ENCODE peak calls at places on chromosome 12, in nine cellular contexts. One of them, this sample, is unnamed.

GRCh38 chr12:114440450-114441383 is 34.8 kb upstream of the TBX5 start:
- DNase-seq in stimulated activated CD4-positive, alpha-beta T cell treated with anti-CD3 and anti-CD28 coated beads, TNF-alpha, amount 100 ng/mL, for 24 hours: no peak
- DNase-seq in fibroblast of the aortic adventitia: no peak
- DNase-seq in activated T-helper 1 cell treated with anti-CD3 and anti-CD28 coated beads, Interleukin-2, amount 50 U/mL, for 16 hours: no peak
- DNase-seq in activated CD4-positive, alpha-beta T cell treated with anti-CD3 and anti-CD28 coated beads, Interleukin-2, amount 50 U/mL, for 1 hour: no peak
- DNase-seq in stimulated activated CD8-positive, alpha-beta memory T cell treated with anti-CD3 and anti-CD28 coated beads, Interleukin-7, amount 100 ng/mL, for 1 hour: no peak
- DNase-seq in cardiac muscle cell: peak; percentile 42
- DNase-seq in Caki2: no peak
- DNase-seq in T-helper 2 cell: no peak
- DNase-seq in this sample: no peak

GRCh38 chr12:44227601-44228000 is 391.7 kb downstream of the TMEM117 start:
- DNase-seq in stimulated activated CD8-positive, alpha-beta memory T cell treated with anti-CD3 and anti-CD28 coated beads, Interleukin-7, amount 100 ng/mL, for 1 hour: no peak
- DNase-seq in activated CD4-positive, alpha-beta T cell treated with anti-CD3 and anti-CD28 coated beads, Interleukin-2, amount 50 U/mL, for 1 hour: no peak
- DNase-seq in fibroblast of the aortic adventitia: no peak
- DNase-seq in activated T-helper 1 cell treated with anti-CD3 and anti-CD28 coated beads, Interleukin-2, amount 50 U/mL, for 16 hours: no peak
- DNase-seq in cardiac muscle cell: no peak
- DNase-seq in stimulated activated CD4-positive, alpha-beta T cell treated with anti-CD3 and anti-CD28 coated beads, TNF-alpha, amount 100 ng/mL, for 24 hours: no peak
- DNase-seq in Caki2: no peak
- DNase-seq in T-helper 2 cell: no peak
- DNase-seq in this sample: no peak

GRCh38 chr12:104669057-104669770 is 212.5 kb downstream of the CHST11 start:
- DNase-seq in Caki2: no peak
- DNase-seq in stimulated activated CD8-positive, alpha-beta memory T cell treated with anti-CD3 and anti-CD28 coated beads, Interleukin-7, amount 100 ng/mL, for 1 hour: no peak
- DNase-seq in fibroblast of the aortic adventitia: no peak
- DNase-seq in stimulated activated CD4-positive, alpha-beta T cell treated with anti-CD3 and anti-CD28 coated beads, TNF-alpha, amount 100 ng/mL, for 24 hours: no peak
- DNase-seq in T-helper 2 cell: no peak
- DNase-seq in activated CD4-positive, alpha-beta T cell treated with anti-CD3 and anti-CD28 coated beads, Interleukin-2, amount 50 U/mL, for 1 hour: no peak
- DNase-seq in cardiac muscle cell: peak; percentile 62
- DNase-seq in activated T-helper 1 cell treated with anti-CD3 and anti-CD28 coated beads, Interleukin-2, amount 50 U/mL, for 16 hours: no peak
- DNase-seq in this sample: no peak

GRCh38 chr12:52191841-52192791 is at the start of gene KRT80:
- DNase-seq in activated T-helper 1 cell treated with anti-CD3 and anti-CD28 coated beads, Interleukin-2, amount 50 U/mL, for 16 hours: no peak
- DNase-seq in activated CD4-positive, alpha-beta T cell treated with anti-CD3 and anti-CD28 coated beads, Interleukin-2, amount 50 U/mL, for 1 hour: peak; percentile 10
- DNase-seq in stimulated activated CD8-positive, alpha-beta memory T cell treated with anti-CD3 and anti-CD28 coated beads, Interleukin-7, amount 100 ng/mL, for 1 hour: no peak
- DNase-seq in Caki2: peak; percentile 98
- DNase-seq in T-helper 2 cell: no peak
- DNase-seq in cardiac muscle cell: no peak
- DNase-seq in stimulated activated CD4-positive, alpha-beta T cell treated with anti-CD3 and anti-CD28 coated beads, TNF-alpha, amount 100 ng/mL, for 24 hours: peak; percentile 19
- DNase-seq in fibroblast of the aortic adventitia: peak; percentile 99
- DNase-seq in this sample: no peak

GRCh38 chr12:60394680-60395079 is 798.9 kb downstream of the SLC16A7 start:
- DNase-seq in stimulated activated CD8-positive, alpha-beta memory T cell treated with anti-CD3 and anti-CD28 coated beads, Interleukin-7, amount 100 ng/mL, for 1 hour: no peak
- DNase-seq in Caki2: no peak
- DNase-seq in activated CD4-positive, alpha-beta T cell treated with anti-CD3 and anti-CD28 coated beads, Interleukin-2, amount 50 U/mL, for 1 hour: no peak
- DNase-seq in stimulated activated CD4-positive, alpha-beta T cell treated with anti-CD3 and anti-CD28 coated beads, TNF-alpha, amount 100 ng/mL, for 24 hours: no peak
- DNase-seq in T-helper 2 cell: no peak
- DNase-seq in cardiac muscle cell: no peak
- DNase-seq in fibroblast of the aortic adventitia: peak; percentile 51
- DNase-seq in activated T-helper 1 cell treated with anti-CD3 and anti-CD28 coated beads, Interleukin-2, amount 50 U/mL, for 16 hours: no peak
- DNase-seq in this sample: no peak

GRCh38 chr12:93407283-93407962 is 29.7 kb downstream of the NUDT4 start:
- DNase-seq in stimulated activated CD8-positive, alpha-beta memory T cell treated with anti-CD3 and anti-CD28 coated beads, Interleukin-7, amount 100 ng/mL, for 1 hour: no peak
- DNase-seq in fibroblast of the aortic adventitia: no peak
- DNase-seq in activated CD4-positive, alpha-beta T cell treated with anti-CD3 and anti-CD28 coated beads, Interleukin-2, amount 50 U/mL, for 1 hour: no peak
- DNase-seq in cardiac muscle cell: no peak
- DNase-seq in stimulated activated CD4-positive, alpha-beta T cell treated with anti-CD3 and anti-CD28 coated beads, TNF-alpha, amount 100 ng/mL, for 24 hours: no peak
- DNase-seq in Caki2: no peak
- DNase-seq in activated T-helper 1 cell treated with anti-CD3 and anti-CD28 coated beads, Interleukin-2, amount 50 U/mL, for 16 hours: no peak
- DNase-seq in T-helper 2 cell: no peak
- DNase-seq in this sample: no peak

GRCh38 chr12:26158078-26158764 is 33.4 kb upstream of the BHLHE41 start:
- DNase-seq in activated T-helper 1 cell treated with anti-CD3 and anti-CD28 coated beads, Interleukin-2, amount 50 U/mL, for 16 hours: no peak
- DNase-seq in stimulated activated CD4-positive, alpha-beta T cell treated with anti-CD3 and anti-CD28 coated beads, TNF-alpha, amount 100 ng/mL, for 24 hours: no peak
- DNase-seq in cardiac muscle cell: no peak
- DNase-seq in activated CD4-positive, alpha-beta T cell treated with anti-CD3 and anti-CD28 coated beads, Interleukin-2, amount 50 U/mL, for 1 hour: no peak
- DNase-seq in Caki2: no peak
- DNase-seq in fibroblast of the aortic adventitia: no peak
- DNase-seq in T-helper 2 cell: no peak
- DNase-seq in stimulated activated CD8-positive, alpha-beta memory T cell treated with anti-CD3 and anti-CD28 coated beads, Interleukin-7, amount 100 ng/mL, for 1 hour: no peak
- DNase-seq in this sample: no peak

GRCh38 chr12:116138380-116138779 is 139.1 kb downstream of the MED13L start:
- DNase-seq in stimulated activated CD4-positive, alpha-beta T cell treated with anti-CD3 and anti-CD28 coated beads, TNF-alpha, amount 100 ng/mL, for 24 hours: no peak
- DNase-seq in stimulated activated CD8-positive, alpha-beta memory T cell treated with anti-CD3 and anti-CD28 coated beads, Interleukin-7, amount 100 ng/mL, for 1 hour: no peak
- DNase-seq in activated CD4-positive, alpha-beta T cell treated with anti-CD3 and anti-CD28 coated beads, Interleukin-2, amount 50 U/mL, for 1 hour: no peak
- DNase-seq in Caki2: no peak
- DNase-seq in T-helper 2 cell: no peak
- DNase-seq in cardiac muscle cell: no peak
- DNase-seq in activated T-helper 1 cell treated with anti-CD3 and anti-CD28 coated beads, Interleukin-2, amount 50 U/mL, for 16 hours: no peak
- DNase-seq in fibroblast of the aortic adventitia: no peak
- DNase-seq in this sample: no peak

GRCh38 chr12:113774526-113774925 is 191.6 kb downstream of the RBM19 start:
- DNase-seq in Caki2: no peak
- DNase-seq in stimulated activated CD4-positive, alpha-beta T cell treated with anti-CD3 and anti-CD28 coated beads, TNF-alpha, amount 100 ng/mL, for 24 hours: no peak
- DNase-seq in activated CD4-positive, alpha-beta T cell treated with anti-CD3 and anti-CD28 coated beads, Interleukin-2, amount 50 U/mL, for 1 hour: no peak
- DNase-seq in stimulated activated CD8-positive, alpha-beta memory T cell treated with anti-CD3 and anti-CD28 coated beads, Interleukin-7, amount 100 ng/mL, for 1 hour: no peak
- DNase-seq in cardiac muscle cell: no peak
- DNase-seq in T-helper 2 cell: no peak
- DNase-seq in fibroblast of the aortic adventitia: no peak
- DNase-seq in activated T-helper 1 cell treated with anti-CD3 and anti-CD28 coated beads, Interleukin-2, amount 50 U/mL, for 16 hours: no peak
- DNase-seq in this sample: no peak